ENCODE peak calls at places on chromosomes 6 and 20, in nine cellular contexts. One of them, this sample, is unnamed.

GRCh38 chr6:28446818-28447511 is 3.7 kb upstream of the ZSCAN23 start:
- DNase-seq in A549: no peak
- DNase-seq in body of pancreas: no peak
- DNase-seq in Peyer's patch: no peak
- DNase-seq in heart left ventricle: peak
- DNase-seq in prostate gland: no peak
- DNase-seq in suprapubic skin: no peak
- DNase-seq in esophagus muscularis mucosa: no peak
- DNase-seq in breast epithelium: no peak
- DNase-seq in this sample: peak

GRCh38 chr6:169837529-169838250 is 86.3 kb downstream of the ERMARD start:
- DNase-seq in A549: no peak
- DNase-seq in body of pancreas: no peak
- DNase-seq in Peyer's patch: peak
- DNase-seq in heart left ventricle: no peak
- DNase-seq in prostate gland: no peak
- DNase-seq in suprapubic skin: no peak
- DNase-seq in esophagus muscularis mucosa: peak
- DNase-seq in breast epithelium: no peak
- DNase-seq in this sample: peak

GRCh38 chr6:46400898-46401297 is 90.4 kb downstream of the RCAN2 start:
- DNase-seq in A549: no peak
- DNase-seq in body of pancreas: no peak
- DNase-seq in Peyer's patch: no peak
- DNase-seq in heart left ventricle: no peak
- DNase-seq in prostate gland: no peak
- DNase-seq in suprapubic skin: no peak
- DNase-seq in esophagus muscularis mucosa: no peak
- DNase-seq in breast epithelium: no peak
- DNase-seq in this sample: no peak

GRCh38 chr20:3406481-3407425 is 716 bp downstream of the DNAAF9 start:
- DNase-seq in A549: no peak
- DNase-seq in body of pancreas: peak
- DNase-seq in Peyer's patch: peak
- DNase-seq in heart left ventricle: peak
- DNase-seq in prostate gland: peak
- DNase-seq in suprapubic skin: peak
- DNase-seq in esophagus muscularis mucosa: no peak
- DNase-seq in breast epithelium: peak
- DNase-seq in this sample: peak

GRCh38 chr20:8535403-8536003 is 403.4 kb downstream of the PLCB1 start:
- DNase-seq in A549: no peak
- DNase-seq in body of pancreas: peak
- DNase-seq in Peyer's patch: no peak
- DNase-seq in heart left ventricle: no peak
- DNase-seq in prostate gland: no peak
- DNase-seq in suprapubic skin: no peak
- DNase-seq in esophagus muscularis mucosa: no peak
- DNase-seq in breast epithelium: no peak
- DNase-seq in this sample: no peak

GRCh38 chr20:19070681-19071441 is 141.6 kb upstream of the SLC24A3 start:
- DNase-seq in A549: no peak
- DNase-seq in body of pancreas: no peak
- DNase-seq in Peyer's patch: no peak
- DNase-seq in heart left ventricle: no peak
- DNase-seq in prostate gland: no peak
- DNase-seq in suprapubic skin: no peak
- DNase-seq in esophagus muscularis mucosa: peak
- DNase-seq in breast epithelium: no peak
- DNase-seq in this sample: no peak

GRCh38 chr6:7705483-7705882 is 20.4 kb upstream of the BMP6 start:
- DNase-seq in A549: no peak
- DNase-seq in body of pancreas: no peak
- DNase-seq in Peyer's patch: no peak
- DNase-seq in heart left ventricle: no peak
- DNase-seq in prostate gland: no peak
- DNase-seq in suprapubic skin: no peak
- DNase-seq in esophagus muscularis mucosa: peak
- DNase-seq in breast epithelium: no peak
- DNase-seq in this sample: no peak

GRCh38 chr6:71396410-71396801 is 107.8 kb downstream of the OGFRL1 start:
- DNase-seq in A549: no peak
- DNase-seq in body of pancreas: no peak
- DNase-seq in Peyer's patch: no peak
- DNase-seq in heart left ventricle: no peak
- DNase-seq in prostate gland: no peak
- DNase-seq in suprapubic skin: no peak
- DNase-seq in esophagus muscularis mucosa: no peak
- DNase-seq in breast epithelium: no peak
- DNase-seq in this sample: no peak

GRCh38 chr20:17794400-17794799 is 94.6 kb downstream of the BANF2 start:
- DNase-seq in A549: no peak
- DNase-seq in body of pancreas: peak
- DNase-seq in Peyer's patch: no peak
- DNase-seq in heart left ventricle: no peak
- DNase-seq in prostate gland: peak
- DNase-seq in suprapubic skin: no peak
- DNase-seq in esophagus muscularis mucosa: no peak
- DNase-seq in breast epithelium: no peak
- DNase-seq in this sample: no peak

GRCh38 chr6:113632220-113632864 is 224.8 kb upstream of the MARCKS start:
- DNase-seq in A549: peak
- DNase-seq in body of pancreas: peak
- DNase-seq in Peyer's patch: peak
- DNase-seq in heart left ventricle: peak
- DNase-seq in prostate gland: peak
- DNase-seq in suprapubic skin: no peak
- DNase-seq in esophagus muscularis mucosa: no peak
- DNase-seq in breast epithelium: no peak
- DNase-seq in this sample: no peak

DNA sequence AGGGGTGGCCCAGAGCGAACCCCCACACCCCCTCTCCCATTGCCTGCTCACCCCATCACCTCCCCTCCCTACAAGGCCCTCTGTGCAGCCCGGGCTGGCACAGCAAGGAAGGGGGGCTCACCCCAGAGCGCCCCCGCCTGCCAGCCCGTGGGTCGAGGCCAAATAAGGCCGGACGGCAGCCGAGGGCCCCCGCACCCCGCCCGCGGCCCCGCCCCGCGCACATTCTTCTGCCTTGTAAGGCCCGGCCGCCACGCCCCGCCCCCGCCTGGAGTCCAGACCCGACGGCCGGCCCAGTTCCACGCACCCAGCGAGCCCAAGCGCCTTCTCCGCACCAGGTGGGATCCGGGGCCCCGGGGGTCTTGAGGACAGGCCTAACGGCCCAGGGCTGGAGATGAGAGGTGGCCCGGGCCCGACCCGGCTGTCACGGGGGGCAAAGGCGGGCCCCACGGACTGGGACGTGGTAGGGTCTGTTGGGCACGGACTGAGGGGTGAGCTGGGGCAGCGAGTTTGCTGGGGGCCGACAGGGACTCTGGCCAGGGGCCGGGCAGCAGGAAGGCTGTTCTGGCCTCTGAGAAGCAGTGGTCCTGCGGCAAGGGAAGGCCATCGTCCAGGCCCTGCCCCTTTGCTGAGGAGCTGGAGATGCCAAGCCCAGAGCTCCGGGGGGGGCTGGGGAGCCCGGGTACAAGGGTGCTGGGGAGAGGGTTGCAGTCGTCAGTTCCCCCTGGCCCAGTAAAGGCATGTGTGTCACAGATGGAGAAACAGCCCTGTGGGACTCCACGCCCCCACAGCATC is at the start of gene MYL9:
- DNase-seq in A549: no peak
- DNase-seq in body of pancreas: peak
- DNase-seq in Peyer's patch: peak
- DNase-seq in heart left ventricle: peak
- DNase-seq in prostate gland: peak
- DNase-seq in suprapubic skin: peak
- DNase-seq in esophagus muscularis mucosa: peak
- DNase-seq in breast epithelium: peak
- DNase-seq in this sample: peak
- TF ChIP-seq POLR2A in A549: no peak
- TF ChIP-seq POLR2A in body of pancreas: no peak
- TF ChIP-seq POLR2A in Peyer's patch: peak
- TF ChIP-seq POLR2A in heart left ventricle: no peak
- TF ChIP-seq POLR2A in prostate gland: peak
- TF ChIP-seq POLR2A in suprapubic skin: no peak
- TF ChIP-seq POLR2A in esophagus muscularis mucosa: no peak
- TF ChIP-seq POLR2A in breast epithelium: peak
- TF ChIP-seq POLR2A in this sample: peak

DNA sequence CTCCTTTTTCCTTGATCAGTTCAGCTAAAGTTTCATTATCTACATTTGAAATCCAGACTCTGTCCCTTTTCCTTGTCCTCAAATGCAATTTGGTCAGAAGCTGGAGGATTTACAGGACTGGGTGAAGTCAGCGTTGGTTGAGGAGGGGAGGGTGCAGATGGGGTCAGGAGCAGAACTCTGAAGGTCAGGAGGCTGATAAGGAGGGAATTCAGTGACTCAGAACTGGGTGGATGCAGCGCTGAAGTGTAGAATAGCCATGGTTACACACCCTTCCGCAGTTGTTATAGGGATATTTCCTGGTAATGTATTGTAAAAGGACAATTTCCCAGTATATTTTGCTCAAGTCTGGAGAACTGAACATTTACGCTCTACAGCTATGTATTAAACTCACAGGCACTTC is 133.1 kb upstream of the FOXA2 start:
- DNase-seq in A549: peak
- DNase-seq in body of pancreas: no peak
- DNase-seq in Peyer's patch: no peak
- DNase-seq in heart left ventricle: peak
- DNase-seq in prostate gland: no peak
- DNase-seq in suprapubic skin: no peak
- DNase-seq in esophagus muscularis mucosa: no peak
- DNase-seq in breast epithelium: no peak
- DNase-seq in this sample: no peak
- H3K4me3 ChIP-seq in A549: no peak
- H3K4me3 ChIP-seq in body of pancreas: no peak
- H3K4me3 ChIP-seq in Peyer's patch: no peak
- H3K4me3 ChIP-seq in heart left ventricle: no peak
- H3K4me3 ChIP-seq in prostate gland: no peak
- H3K4me3 ChIP-seq in suprapubic skin: no peak
- H3K4me3 ChIP-seq in esophagus muscularis mucosa: no peak
- H3K4me3 ChIP-seq in breast epithelium: no peak
- H3K4me3 ChIP-seq in this sample: no peak

DNA sequence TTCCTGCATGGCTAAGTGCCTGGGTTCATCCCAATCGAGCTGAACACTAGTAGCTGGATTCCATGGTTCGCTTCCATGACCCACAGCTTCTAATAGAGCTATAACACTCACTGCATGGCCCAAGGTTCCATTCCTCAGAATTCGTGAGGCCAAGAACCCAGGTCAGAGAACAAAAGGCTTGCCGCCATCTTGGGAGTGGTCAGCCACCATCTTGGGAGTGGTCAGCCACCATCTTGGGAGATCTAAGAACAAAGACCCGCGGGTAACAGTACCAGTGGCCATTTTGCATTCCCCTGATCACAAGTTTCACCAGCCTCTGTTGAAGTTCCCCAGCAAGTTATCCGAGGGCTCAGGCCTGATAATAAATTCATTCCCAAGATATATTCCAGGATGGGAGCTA is 179.6 kb downstream of the LMBRD1 start:
- DNase-seq in A549: no peak
- DNase-seq in body of pancreas: no peak
- DNase-seq in Peyer's patch: no peak
- DNase-seq in heart left ventricle: no peak
- DNase-seq in prostate gland: no peak
- DNase-seq in suprapubic skin: no peak
- DNase-seq in esophagus muscularis mucosa: no peak
- DNase-seq in breast epithelium: no peak
- DNase-seq in this sample: no peak
- H3K27ac ChIP-seq in A549: no peak
- H3K27ac ChIP-seq in body of pancreas: no peak
- H3K27ac ChIP-seq in Peyer's patch: no peak
- H3K27ac ChIP-seq in heart left ventricle: no peak
- H3K27ac ChIP-seq in prostate gland: no peak
- H3K27ac ChIP-seq in suprapubic skin: no peak
- H3K27ac ChIP-seq in esophagus muscularis mucosa: no peak
- H3K27ac ChIP-seq in breast epithelium: no peak
- H3K27ac ChIP-seq in this sample: no peak

GRCh38 chr20:41853803-41854202 is 235.6 kb upstream of the CHD6 start:
- DNase-seq in A549: no peak
- DNase-seq in body of pancreas: no peak
- DNase-seq in Peyer's patch: no peak
- DNase-seq in heart left ventricle: no peak
- DNase-seq in prostate gland: no peak
- DNase-seq in suprapubic skin: no peak
- DNase-seq in esophagus muscularis mucosa: no peak
- DNase-seq in breast epithelium: no peak
- DNase-seq in this sample: no peak

DNA sequence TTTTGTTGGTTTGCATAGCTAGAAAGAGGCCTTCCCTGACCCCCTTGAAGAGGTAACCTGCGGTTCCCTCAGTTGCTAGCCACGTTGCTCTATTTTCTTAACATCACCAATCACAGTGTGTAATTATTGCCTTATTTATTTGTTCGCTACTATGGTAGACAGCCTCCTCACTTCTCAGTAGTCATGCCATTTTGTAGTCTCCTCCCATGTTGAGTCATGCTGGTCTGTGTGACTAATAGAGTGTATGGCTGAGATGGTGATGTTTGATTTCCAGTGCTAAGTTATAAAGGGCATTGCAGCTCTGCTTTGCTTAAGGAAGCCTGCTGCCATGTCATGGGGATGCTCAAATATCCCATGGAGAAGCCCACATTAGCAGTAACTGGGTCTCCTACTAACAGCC is 236.6 kb upstream of the CHD6 start:
- DNase-seq in A549: peak
- DNase-seq in body of pancreas: no peak
- DNase-seq in Peyer's patch: no peak
- DNase-seq in heart left ventricle: no peak
- DNase-seq in prostate gland: no peak
- DNase-seq in suprapubic skin: no peak
- DNase-seq in esophagus muscularis mucosa: no peak
- DNase-seq in breast epithelium: no peak
- DNase-seq in this sample: no peak
- TF ChIP-seq POLR2A in A549: no peak
- TF ChIP-seq POLR2A in body of pancreas: no peak
- TF ChIP-seq POLR2A in Peyer's patch: no peak
- TF ChIP-seq POLR2A in heart left ventricle: no peak
- TF ChIP-seq POLR2A in prostate gland: no peak
- TF ChIP-seq POLR2A in suprapubic skin: no peak
- TF ChIP-seq POLR2A in esophagus muscularis mucosa: no peak
- TF ChIP-seq POLR2A in breast epithelium: no peak
- TF ChIP-seq POLR2A in this sample: no peak

GRCh38 chr20:1841554-1842140 is 53.6 kb upstream of the SIRPA start:
- DNase-seq in A549: no peak
- DNase-seq in body of pancreas: no peak
- DNase-seq in Peyer's patch: no peak
- DNase-seq in heart left ventricle: no peak
- DNase-seq in prostate gland: peak
- DNase-seq in suprapubic skin: no peak
- DNase-seq in esophagus muscularis mucosa: no peak
- DNase-seq in breast epithelium: no peak
- DNase-seq in this sample: no peak
- H3K4me3 ChIP-seq in A549: no peak
- H3K4me3 ChIP-seq in body of pancreas: no peak
- H3K4me3 ChIP-seq in Peyer's patch: no peak
- H3K4me3 ChIP-seq in heart left ventricle: no peak
- H3K4me3 ChIP-seq in prostate gland: no peak
- H3K4me3 ChIP-seq in suprapubic skin: no peak
- H3K4me3 ChIP-seq in esophagus muscularis mucosa: no peak
- H3K4me3 ChIP-seq in breast epithelium: no peak
- H3K4me3 ChIP-seq in this sample: no peak

GRCh38 chr6:131937703-131938631 is 13.2 kb downstream of the CCN2 start:
- DNase-seq in A549: peak
- DNase-seq in body of pancreas: no peak
- DNase-seq in Peyer's patch: no peak
- DNase-seq in heart left ventricle: no peak
- DNase-seq in prostate gland: no peak
- DNase-seq in suprapubic skin: no peak
- DNase-seq in esophagus muscularis mucosa: no peak
- DNase-seq in breast epithelium: no peak
- DNase-seq in this sample: no peak
- H3K27ac ChIP-seq in A549: peak
- H3K27ac ChIP-seq in body of pancreas: no peak
- H3K27ac ChIP-seq in Peyer's patch: no peak
- H3K27ac ChIP-seq in heart left ventricle: no peak
- H3K27ac ChIP-seq in prostate gland: no peak
- H3K27ac ChIP-seq in suprapubic skin: peak
- H3K27ac ChIP-seq in esophagus muscularis mucosa: peak
- H3K27ac ChIP-seq in breast epithelium: peak
- H3K27ac ChIP-seq in this sample: no peak